ENCODE peak calls at places on chromosome 22, in four cellular contexts. G, E, B and Q are unnamed samples. For H3K36me3, the result is how much of the 10 kb centered on the place peaks cover.

GRCh38 chr22:49983148-49984042 is 22.8 kb downstream of the PIM3 start:
- DNase-seq in E (no peak), G (no peak), B (no peak), Q (no peak)

GRCh38 chr22:47549741-47550340 is 787.4 kb downstream of the TBC1D22A start:
- DNase-seq in E (no peak), G (no peak), B (no peak), Q (no peak)

GRCh38 chr22:19640306-19640705 is 74.0 kb upstream of the SEPTIN5 start:
- DNase-seq in B (no peak), E (no peak), G (no peak), Q (no peak)

GRCh38 chr22:49321477-49322055 is 506.1 kb downstream of the BRD1 start:
- DNase-seq in G (peak), B (no peak), E (no peak), Q (no peak)

GRCh38 chr22:23677701-23677995 is 13.2 kb upstream of the RGL4 start:
- DNase-seq in G (no peak), B (no peak), E (no peak), Q (no peak)

GRCh38 chr22:22030493-22031182 is 48.1 kb upstream of the TOP3B start:
- DNase-seq in G (no peak), E (no peak), B (peak), Q (no peak)

GRCh38 chr22:19410941-19411689 is 20.4 kb downstream of the HIRA start:
- DNase-seq in G (no peak), E (no peak), B (no peak), Q (no peak)

GRCh38 chr22:23405366-23405851 is 174.7 kb downstream of the IGLL1 start:
- DNase-seq in E (no peak), G (no peak), B (no peak), Q (no peak)

GRCh38 chr22:48729499-48730171 is 1098.0 kb downstream of the BRD1 start:
- DNase-seq in B (no peak), E (no peak), G (no peak), Q (no peak)

GRCh38 chr22:48826546-48826945 is 1001.1 kb downstream of the BRD1 start:
- DNase-seq in G (no peak), B (no peak), E (no peak), Q (no peak)

GRCh38 chr22:37126882-37127281 is 17.4 kb upstream of the TMPRSS6 start:
- DNase-seq in B (no peak), E (no peak), G (no peak), Q (no peak)

GRCh38 chr22:49971232-49972162 is 10.9 kb downstream of the PIM3 start:
- DNase-seq in G (peak), E (no peak), B (peak), Q (peak)

GRCh38 chr22:23402275-23403151 is 177.6 kb downstream of the IGLL1 start:
- DNase-seq in B (peak), E (peak), G (peak), Q (peak)

GRCh38 chr22:38291201-38291777 is 18.5 kb upstream of the TMEM184B start:
- DNase-seq in E (no peak), B (no peak), G (no peak), Q (peak)
- TF ChIP-seq POLR2AphosphoS5 in E (no peak), B (no peak), G (no peak), Q (no peak)

DNA sequence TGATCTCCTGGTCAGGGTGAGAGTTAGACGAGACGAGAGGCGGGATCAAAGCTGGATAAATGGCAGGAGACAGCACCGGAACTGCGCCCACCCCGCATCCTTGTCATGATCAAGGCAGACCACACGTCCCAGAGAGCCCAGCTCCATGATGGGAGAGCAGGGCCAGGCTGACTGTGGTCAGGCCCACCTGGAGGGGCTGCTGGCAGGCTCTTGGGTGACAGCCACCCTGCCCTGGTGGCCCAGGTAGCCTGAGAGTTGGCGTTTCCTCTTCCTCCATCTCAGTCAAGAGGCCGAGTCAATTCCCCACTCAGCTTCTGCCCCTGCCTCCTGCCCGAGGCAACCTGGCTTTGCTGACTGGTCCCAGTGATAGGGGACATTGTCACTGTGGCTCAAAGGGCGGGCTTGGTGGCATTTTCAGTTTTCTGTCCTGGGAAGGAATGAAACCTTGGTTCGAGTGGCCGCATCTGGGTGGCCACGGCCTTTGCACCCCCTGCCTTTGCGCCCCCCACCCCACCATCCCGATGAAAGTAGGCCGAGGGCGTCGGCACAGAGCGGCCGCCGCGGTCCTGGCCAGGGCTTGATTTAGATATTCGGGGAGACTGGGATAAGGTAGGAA is 60.8 kb upstream of the PPARA start:
- DNase-seq in G (no peak), E (no peak), B (peak), Q (peak)
- H3K36me3 ChIP-seq in G (under half), E (under half), B (under half), Q (under half)

DNA sequence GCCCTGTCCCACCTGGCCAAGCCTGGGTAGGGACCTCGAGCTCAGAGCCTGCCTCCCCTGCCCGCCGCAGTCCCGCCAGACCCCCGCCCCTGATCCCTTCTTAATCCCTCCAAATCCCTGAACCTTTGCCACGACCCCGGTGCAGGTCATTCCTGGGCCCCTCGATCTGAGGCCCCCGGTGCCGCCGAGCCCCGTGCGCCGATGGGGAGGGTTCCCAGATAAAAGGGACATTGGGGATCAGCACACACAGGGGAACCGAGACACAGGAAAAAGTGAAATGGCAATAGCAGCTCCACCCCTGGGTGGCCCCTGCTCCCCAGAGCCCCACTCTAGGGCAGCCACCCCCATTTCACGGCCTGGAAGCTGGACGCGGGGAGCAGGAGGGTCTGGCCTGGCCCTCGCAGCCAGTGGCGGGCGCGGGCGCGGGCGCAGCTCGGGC is 1.3 kb upstream of the WNT7B start:
- DNase-seq in E (no peak), B (no peak), G (no peak), Q (no peak)
- H3K4me3 ChIP-seq in E (peak), B (peak), G (peak), Q (peak)

GRCh38 chr22:30385913-30386312 is 1.3 kb downstream of the RNF215 start:
- DNase-seq in B (no peak), G (no peak), E (no peak), Q (no peak)

GRCh38 chr22:30383061-30383460 is 4.2 kb downstream of the RNF215 start:
- DNase-seq in E (no peak), B (no peak), G (no peak), Q (no peak)

GRCh38 chr22:30386608-30386959 is 627 bp downstream of the RNF215 start:
- DNase-seq in E (no peak), G (no peak), B (peak), Q (no peak)

GRCh38 chr22:30390974-30391691 is 3.9 kb upstream of the RNF215 start:
- DNase-seq in B (peak), G (peak), E (peak), Q (peak)

GRCh38 chr22:30386960-30387848 is at the start of gene RNF215:
- DNase-seq in G (peak), B (peak), E (peak), Q (peak)
- TF ChIP-seq POLR2AphosphoS5 in G (no peak), B (no peak), E (no peak), Q (no peak)

DNA sequence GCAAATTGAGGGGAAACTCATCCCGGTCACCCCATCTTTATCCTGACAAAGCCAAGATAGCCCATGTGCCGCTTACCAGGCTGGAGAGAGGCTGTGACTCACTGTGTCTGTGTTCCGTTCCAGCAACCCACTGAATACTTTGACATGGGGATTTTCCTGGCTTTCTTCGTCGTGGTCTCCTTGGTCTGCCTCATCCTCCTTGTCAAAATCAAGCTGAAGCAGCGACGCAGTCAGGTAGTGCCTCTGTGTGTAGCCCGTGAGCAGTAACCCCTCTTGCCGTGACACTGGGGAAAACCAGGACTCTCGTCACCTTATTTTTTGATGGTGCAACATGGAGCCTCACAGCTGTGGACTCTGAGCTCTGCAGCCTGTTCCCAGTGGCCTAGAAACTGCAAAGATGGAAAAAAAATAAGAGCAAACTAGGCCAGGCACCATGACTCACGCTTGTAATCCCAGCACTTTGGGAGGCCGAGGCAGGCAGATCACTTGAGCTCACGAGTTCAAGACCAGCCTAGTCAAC is 16.9 kb downstream of the C22orf31 start:
- DNase-seq in E (no peak), G (no peak), B (no peak), Q (no peak)
- H3K36me3 ChIP-seq in E (half or more), G (under half), B (under half), Q (under half)

DNA sequence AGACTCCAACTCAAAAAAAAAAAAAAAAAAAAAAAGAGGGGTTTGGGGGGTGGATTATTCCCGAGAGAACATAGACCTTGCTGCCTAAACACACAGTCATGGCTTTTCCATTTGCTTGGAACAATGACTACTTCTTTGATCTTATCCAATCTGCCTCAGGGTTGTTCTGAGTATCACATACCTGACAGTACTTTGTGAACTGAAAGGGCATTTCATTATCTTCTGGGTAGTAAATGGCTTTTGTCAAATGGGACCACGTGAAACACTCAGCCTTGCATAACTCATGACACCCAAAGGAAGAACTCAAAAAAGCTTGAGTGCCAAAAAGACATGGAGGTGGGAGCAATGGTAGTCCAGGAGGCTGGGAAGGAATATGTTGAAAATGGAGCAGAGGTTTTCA is 123.1 kb upstream of the BID start:
- DNase-seq in G (no peak), B (no peak), E (no peak), Q (no peak)
- H3K4me3 ChIP-seq in G (no peak), B (no peak), E (no peak), Q (no peak)